ENCODE peak calls at places on chromosomes 5 and 9, in five cellular contexts. One of them, this sample, is unnamed.

GRCh38 chr5:82163459-82164108 is 114.6 kb downstream of the RPS23 start:
- DNase-seq in endothelial cell of umbilical vein: peak; percentile 36
- DNase-seq in HepG2: no peak
- DNase-seq in cardiac muscle cell: no peak
- DNase-seq in psoas muscle: no peak
- DNase-seq in this sample: no peak

GRCh38 chr5:7802855-7803254 is 48.1 kb downstream of the CFAP90 start:
- DNase-seq in cardiac muscle cell: no peak
- DNase-seq in psoas muscle: peak; percentile 22
- DNase-seq in HepG2: no peak
- DNase-seq in endothelial cell of umbilical vein: no peak
- DNase-seq in this sample: no peak

GRCh38 chr9:18499987-18500386 is 26.0 kb downstream of the ADAMTSL1 start:
- DNase-seq in HepG2: no peak
- DNase-seq in psoas muscle: no peak
- DNase-seq in endothelial cell of umbilical vein: no peak
- DNase-seq in cardiac muscle cell: peak; percentile 53
- DNase-seq in this sample: no peak

GRCh38 chr9:85508616-85509015 is 233.1 kb downstream of the AGTPBP1 start:
- DNase-seq in psoas muscle: no peak
- DNase-seq in cardiac muscle cell: no peak
- DNase-seq in endothelial cell of umbilical vein: no peak
- DNase-seq in HepG2: peak; percentile 9
- DNase-seq in this sample: no peak

GRCh38 chr5:96716007-96716406 is 53.8 kb downstream of the CAST start:
- DNase-seq in cardiac muscle cell: no peak
- DNase-seq in endothelial cell of umbilical vein: no peak
- DNase-seq in psoas muscle: no peak
- DNase-seq in HepG2: no peak
- DNase-seq in this sample: no peak

GRCh38 chr5:79093762-79094161 is 17.8 kb upstream of the BHMT start:
- DNase-seq in cardiac muscle cell: no peak
- DNase-seq in psoas muscle: no peak
- DNase-seq in HepG2: peak; percentile 52
- DNase-seq in endothelial cell of umbilical vein: no peak
- DNase-seq in this sample: peak; percentile 13

GRCh38 chr5:177500685-177501522 is 3.5 kb upstream of the PDLIM7 start:
- DNase-seq in cardiac muscle cell: peak; percentile 97
- DNase-seq in psoas muscle: peak; percentile 92
- DNase-seq in endothelial cell of umbilical vein: peak; percentile 78
- DNase-seq in HepG2: peak; percentile 62
- DNase-seq in this sample: peak; percentile 30

GRCh38 chr5:169695919-169696490 is 58.9 kb downstream of the DOCK2 start:
- DNase-seq in psoas muscle: no peak
- DNase-seq in endothelial cell of umbilical vein: peak; percentile 96
- DNase-seq in HepG2: no peak
- DNase-seq in cardiac muscle cell: no peak
- DNase-seq in this sample: no peak

GRCh38 chr9:114098660-114099522 is at the start of gene KIF12:
- DNase-seq in endothelial cell of umbilical vein: no peak
- DNase-seq in cardiac muscle cell: peak; percentile 77
- DNase-seq in HepG2: peak; percentile 74
- DNase-seq in psoas muscle: no peak
- DNase-seq in this sample: no peak

GRCh38 chr5:131769961-131770360 is 26.9 kb downstream of the FNIP1 start:
- DNase-seq in psoas muscle: no peak
- DNase-seq in endothelial cell of umbilical vein: no peak
- DNase-seq in HepG2: peak; percentile 31
- DNase-seq in cardiac muscle cell: peak; percentile 53
- DNase-seq in this sample: no peak

GRCh38 chr5:142245776-142246175 is 79.0 kb downstream of the SPRY4 start:
- DNase-seq in HepG2: no peak
- DNase-seq in endothelial cell of umbilical vein: no peak
- DNase-seq in psoas muscle: no peak
- DNase-seq in cardiac muscle cell: no peak
- DNase-seq in this sample: no peak

GRCh38 chr5:172816887-172817418 is 17.1 kb upstream of the ERGIC1 start:
- DNase-seq in cardiac muscle cell: no peak
- DNase-seq in psoas muscle: no peak
- DNase-seq in endothelial cell of umbilical vein: no peak
- DNase-seq in HepG2: no peak
- DNase-seq in this sample: no peak

GRCh38 chr5:128881609-128882008 is 83.7 kb upstream of the SLC27A6 start:
- DNase-seq in HepG2: no peak
- DNase-seq in cardiac muscle cell: peak; percentile 72
- DNase-seq in psoas muscle: no peak
- DNase-seq in endothelial cell of umbilical vein: no peak
- DNase-seq in this sample: no peak

GRCh38 chr5:53381-54174 is 38.4 kb upstream of the PLEKHG4B start:
- DNase-seq in HepG2: no peak
- DNase-seq in cardiac muscle cell: peak; percentile 80
- DNase-seq in psoas muscle: no peak
- DNase-seq in endothelial cell of umbilical vein: no peak
- DNase-seq in this sample: no peak

GRCh38 chr5:106142131-106142530 is 1528.6 kb downstream of the EFNA5 start:
- DNase-seq in endothelial cell of umbilical vein: no peak
- DNase-seq in cardiac muscle cell: no peak
- DNase-seq in psoas muscle: no peak
- DNase-seq in HepG2: no peak
- DNase-seq in this sample: no peak

DNA sequence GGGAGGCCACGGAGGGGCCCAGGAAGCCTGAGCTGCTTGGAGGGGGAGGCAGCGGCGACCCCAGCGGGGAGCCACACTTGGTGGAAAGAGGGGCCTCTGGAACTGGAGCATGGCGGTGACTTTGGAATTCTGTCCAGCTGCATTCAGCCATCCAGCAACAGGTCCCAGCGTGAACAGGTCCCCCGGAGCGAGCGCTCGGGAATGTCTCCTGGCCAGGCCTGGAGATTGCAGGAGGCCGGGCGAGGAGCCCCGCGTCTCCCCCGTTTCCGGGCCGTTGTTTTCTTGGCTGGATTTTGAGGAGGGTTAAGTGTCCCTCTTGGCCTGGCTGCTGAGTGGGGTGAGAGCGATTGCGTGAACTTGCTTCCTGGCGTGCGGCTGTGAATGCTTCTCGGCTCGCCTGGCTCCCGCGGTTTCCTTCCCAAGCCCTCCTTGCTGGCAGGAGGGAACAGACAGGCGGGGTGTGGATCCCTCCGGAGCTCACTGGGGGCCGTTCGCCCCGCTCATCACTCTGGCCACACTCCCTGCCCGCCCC is 125.2 kb upstream of the IRX4 start:
- DNase-seq in cardiac muscle cell: peak; percentile 78
- DNase-seq in endothelial cell of umbilical vein: no peak
- DNase-seq in psoas muscle: peak; percentile 77
- DNase-seq in HepG2: no peak
- DNase-seq in this sample: no peak
- H3K4me3 ChIP-seq in cardiac muscle cell: no peak overlapping the region
- H3K4me3 ChIP-seq in endothelial cell of umbilical vein: no peak overlapping the region
- H3K4me3 ChIP-seq in psoas muscle: peak overlapping the region; percentile 7
- H3K4me3 ChIP-seq in HepG2: no peak overlapping the region
- H3K4me3 ChIP-seq in this sample: no peak overlapping the region

DNA sequence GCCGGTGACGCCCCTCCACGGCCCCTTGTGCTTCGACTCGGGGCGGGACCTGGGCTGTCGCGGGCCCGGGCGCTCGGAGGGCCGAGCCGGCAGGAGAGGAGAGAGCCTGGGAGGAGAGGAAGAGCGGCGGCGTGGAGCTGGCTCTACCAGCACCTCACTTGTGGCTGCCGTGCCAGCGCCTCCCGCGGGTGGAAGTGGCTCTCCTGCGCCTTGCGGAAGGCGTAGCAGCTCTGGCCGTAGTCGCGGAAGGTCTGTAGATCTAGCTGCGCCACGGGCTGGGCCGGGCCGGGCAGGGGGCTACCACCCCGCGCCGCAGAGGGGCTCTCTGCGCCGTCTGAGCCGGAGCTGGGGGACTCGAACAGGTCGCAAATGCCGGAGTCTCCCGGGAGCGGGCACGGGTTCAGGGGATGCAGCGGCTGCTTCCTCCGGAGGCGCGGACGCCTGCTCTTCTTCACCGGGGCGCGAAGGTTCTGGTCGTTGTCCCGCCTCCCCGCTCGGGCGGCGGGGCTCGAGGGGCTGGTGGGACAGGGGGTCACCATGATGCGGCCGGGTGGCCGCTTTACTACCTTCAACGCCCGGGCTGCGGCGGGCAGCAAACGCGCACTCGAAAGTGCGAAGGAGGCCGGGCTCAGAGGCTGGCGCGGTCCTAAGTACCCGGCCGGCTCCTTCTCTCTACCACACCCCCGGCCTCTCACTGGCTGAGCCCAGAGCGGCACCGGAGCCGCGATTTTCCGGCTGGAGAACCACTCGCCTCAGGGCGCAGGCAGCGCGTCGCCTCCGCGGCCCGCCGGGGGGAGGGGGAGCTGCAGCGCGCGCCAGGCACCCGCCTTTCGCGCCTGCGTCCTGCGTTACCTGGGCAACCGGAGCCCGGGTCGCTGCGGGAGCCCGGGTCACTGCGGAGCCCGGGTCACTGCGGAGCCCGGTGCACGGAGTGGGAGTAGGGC is at the start of gene CCNO:
- DNase-seq in cardiac muscle cell: peak; percentile 90
- DNase-seq in endothelial cell of umbilical vein: peak; percentile 83
- DNase-seq in psoas muscle: peak; percentile 62
- DNase-seq in HepG2: peak; percentile 18
- DNase-seq in this sample: no peak
- TF ChIP-seq CTCF in cardiac muscle cell: no peak
- TF ChIP-seq CTCF in endothelial cell of umbilical vein: no peak
- TF ChIP-seq CTCF in psoas muscle: no peak
- TF ChIP-seq CTCF in HepG2: no peak
- TF ChIP-seq CTCF in this sample: peak; percentile 11

GRCh38 chr9:104775574-104775936 is 11.6 kb downstream of the NIPSNAP3B start:
- DNase-seq in psoas muscle: no peak
- DNase-seq in endothelial cell of umbilical vein: no peak
- DNase-seq in HepG2: no peak
- DNase-seq in cardiac muscle cell: no peak
- DNase-seq in this sample: no peak
- H3K4me3 ChIP-seq in psoas muscle: peak overlapping the region; percentile 52
- H3K4me3 ChIP-seq in endothelial cell of umbilical vein: no peak overlapping the region
- H3K4me3 ChIP-seq in HepG2: no peak overlapping the region
- H3K4me3 ChIP-seq in cardiac muscle cell: no peak overlapping the region
- H3K4me3 ChIP-seq in this sample: no peak overlapping the region

DNA sequence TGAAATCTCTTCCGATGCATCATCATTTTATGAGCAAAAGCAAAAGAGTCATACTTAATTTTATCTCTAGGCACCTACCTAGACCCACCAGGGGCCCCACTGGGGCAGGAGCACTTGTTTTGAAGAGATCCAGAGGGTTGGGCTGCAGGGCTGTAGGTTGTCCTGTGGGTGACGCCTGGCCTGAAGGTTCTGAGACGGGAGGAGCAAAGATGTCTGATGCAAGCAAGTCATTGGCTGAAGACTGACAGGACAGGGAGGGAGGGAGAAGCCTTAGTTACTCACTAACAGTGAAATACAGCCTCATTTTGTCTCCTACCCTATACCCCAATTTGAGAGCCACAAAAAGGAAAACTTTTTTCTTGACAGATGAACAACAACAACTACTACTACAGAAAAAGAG is 17.1 kb upstream of the C9 start:
- DNase-seq in cardiac muscle cell: no peak
- DNase-seq in endothelial cell of umbilical vein: no peak
- DNase-seq in HepG2: no peak
- DNase-seq in psoas muscle: no peak
- DNase-seq in this sample: no peak
- TF ChIP-seq CTCF in cardiac muscle cell: no peak
- TF ChIP-seq CTCF in endothelial cell of umbilical vein: no peak
- TF ChIP-seq CTCF in HepG2: no peak
- TF ChIP-seq CTCF in psoas muscle: no peak
- TF ChIP-seq CTCF in this sample: no peak

DNA sequence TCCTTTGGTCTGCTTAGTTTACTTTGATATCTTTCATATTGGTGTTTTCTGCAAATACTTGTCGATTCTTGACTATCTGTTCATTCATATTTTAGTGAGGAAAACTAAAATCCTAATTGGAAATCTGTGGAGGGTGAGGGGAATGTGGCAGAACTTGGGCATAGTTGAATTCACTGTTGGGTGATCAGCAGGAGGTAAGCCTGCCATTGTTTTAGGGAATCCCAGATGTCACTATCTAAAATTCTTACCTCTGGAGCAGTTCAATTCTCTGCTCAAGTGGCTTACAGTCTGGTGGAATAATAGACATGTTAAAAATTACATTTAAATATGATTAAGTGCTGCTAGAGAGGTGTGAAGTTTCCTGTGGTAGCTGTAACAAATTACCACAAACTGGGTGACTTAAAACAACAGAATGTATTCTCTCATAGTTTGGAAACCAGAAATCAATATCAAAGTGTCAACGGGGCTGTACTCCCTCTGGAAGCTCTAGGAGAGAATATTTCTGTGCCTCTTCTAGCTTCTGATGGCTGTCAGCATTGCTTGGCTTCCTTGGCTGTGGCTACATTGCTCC is 90.3 kb upstream of the GCNT4 start:
- DNase-seq in endothelial cell of umbilical vein: no peak
- DNase-seq in psoas muscle: no peak
- DNase-seq in HepG2: no peak
- DNase-seq in cardiac muscle cell: no peak
- DNase-seq in this sample: no peak
- H3K4me3 ChIP-seq in endothelial cell of umbilical vein: no peak overlapping the region
- H3K4me3 ChIP-seq in psoas muscle: no peak overlapping the region
- H3K4me3 ChIP-seq in HepG2: no peak overlapping the region
- H3K4me3 ChIP-seq in cardiac muscle cell: no peak overlapping the region
- H3K4me3 ChIP-seq in this sample: no peak overlapping the region

GRCh38 chr5:63760965-63761364 is 201.3 kb downstream of the HTR1A start:
- DNase-seq in cardiac muscle cell: no peak
- DNase-seq in endothelial cell of umbilical vein: no peak
- DNase-seq in HepG2: no peak
- DNase-seq in psoas muscle: no peak
- DNase-seq in this sample: no peak
- TF ChIP-seq CTCF in cardiac muscle cell: no peak
- TF ChIP-seq CTCF in endothelial cell of umbilical vein: no peak
- TF ChIP-seq CTCF in HepG2: no peak
- TF ChIP-seq CTCF in psoas muscle: no peak
- TF ChIP-seq CTCF in this sample: peak; percentile 6